ENCODE peak calls at places on chromosomes 16 and 17, in seven cellular contexts. R is mesendoderm, X is PC-9, F is ascending aorta, Q is ovary, M is psoas muscle, O is neural progenitor cell. V is an unnamed sample. For H3K36me3 and H3K27me3, the result is how much of the 10 kb centered on the place peaks cover.

GRCh38 chr17:80942360-80943345 is 49.0 kb upstream of the CHMP6 start:
- DNase-seq in X (no peak), M (peak), F (peak), Q (peak), R (no peak), O (no peak), V (no peak)

GRCh38 chr16:82011199-82011641 is at the start of gene SDR42E1:
- DNase-seq in F (no peak), R (peak), M (no peak), O (no peak), Q (no peak), X (peak), V (no peak)

GRCh38 chr17:35892091-35892637 is 12.0 kb upstream of the CCL5 start:
- DNase-seq in F (no peak), Q (no peak), M (no peak), R (no peak), O (no peak), X (no peak), V (no peak)

GRCh38 chr16:89314357-89314756 is 96.9 kb downstream of the ZNF778 start:
- DNase-seq in F (no peak), R (no peak), M (no peak), X (no peak), O (no peak), Q (no peak), V (no peak)

GRCh38 chr16:50946606-50947005 is 204.5 kb downstream of the SALL1 start:
- DNase-seq in Q (no peak), O (no peak), X (no peak), M (no peak), R (no peak), F (no peak), V (no peak)

GRCh38 chr16:21033707-21034106 is 116.9 kb downstream of the DNAH3 start:
- DNase-seq in F (no peak), R (no peak), X (no peak), M (peak), O (no peak), Q (no peak), V (no peak)

GRCh38 chr17:65797809-65798208 is 236.4 kb upstream of the AXIN2 start:
- DNase-seq in O (peak), Q (no peak), X (no peak), R (peak), F (no peak), M (no peak), V (peak)

GRCh38 chr16:9821331-9821730 is 360.9 kb downstream of the GRIN2A start:
- DNase-seq in R (no peak), F (no peak), O (no peak), M (no peak), X (no peak), Q (no peak), V (no peak)

GRCh38 chr16:84262939-84263338 is 23.1 kb upstream of the KCNG4 start:
- DNase-seq in O (no peak), X (no peak), M (no peak), Q (no peak), F (no peak), R (no peak), V (no peak)

GRCh38 chr17:80187493-80187892 is 17.7 kb downstream of the CARD14 start:
- DNase-seq in R (no peak), M (peak), O (no peak), F (no peak), X (no peak), Q (peak), V (no peak)

GRCh38 chr17:76337413-76337777 is 16.3 kb downstream of the PRPSAP1 start:
- DNase-seq in X (no peak), R (no peak), O (no peak), F (no peak), M (no peak), Q (no peak), V (no peak)

GRCh38 chr17:2837147-2837561 is 40.9 kb downstream of the RAP1GAP2 start:
- DNase-seq in F (no peak), R (no peak), Q (no peak), O (no peak), M (no peak), X (no peak), V (peak)

GRCh38 chr16:4733747-4734062 is 366 bp downstream of the ANKS3 start:
- DNase-seq in R (no peak), F (no peak), X (no peak), M (peak), O (no peak), Q (no peak), V (no peak)

GRCh38 chr17:34242553-34242952 is 12.5 kb upstream of the CCL2 start:
- DNase-seq in M (no peak), F (no peak), O (no peak), Q (no peak), X (no peak), R (no peak), V (no peak)

GRCh38 chr16:69310479-69311114 is 553 bp upstream of the VPS4A start:
- DNase-seq in Q (no peak), M (no peak), R (no peak), O (no peak), F (peak), X (no peak), V (no peak)
- H3K4me3 ChIP-seq in Q (peak), M (peak), R (peak), O (peak), F (peak), X (peak), V (peak)

GRCh38 chr17:49404371-49404770 is 10.3 kb downstream of the PHB1 start:
- DNase-seq in F (no peak), Q (no peak), R (no peak), O (no peak), M (no peak), X (no peak), V (no peak)
- H3K36me3 ChIP-seq in F (half or more), Q (under half), R (under half), O (under half), M (under half), X (under half), V (under half)

DNA sequence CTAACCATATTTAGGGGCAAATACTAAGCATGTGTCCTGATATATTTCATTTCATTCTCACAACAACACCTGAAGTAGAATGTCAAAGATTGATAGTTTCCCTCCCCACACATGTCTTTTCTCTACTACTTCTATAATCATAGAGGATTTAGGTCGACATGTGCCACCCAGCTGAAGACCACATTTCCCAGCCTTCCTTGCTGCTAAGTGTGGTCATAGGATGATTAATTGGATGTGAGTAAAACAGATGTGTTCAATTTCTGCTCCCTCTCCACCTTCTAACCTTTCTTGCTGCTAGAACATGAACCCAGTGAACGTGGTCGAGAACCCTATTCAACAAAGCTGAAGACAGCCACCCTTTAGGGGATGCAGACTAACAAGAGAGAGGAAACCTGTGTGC is 18.8 kb upstream of the HLF start:
- DNase-seq in X (no peak), O (no peak), F (no peak), Q (no peak), M (no peak), R (no peak), V (no peak)
- H3K27me3 ChIP-seq in X (under half), O (under half), F (under half), Q (under half), M (under half), R (under half), V (under half)

DNA sequence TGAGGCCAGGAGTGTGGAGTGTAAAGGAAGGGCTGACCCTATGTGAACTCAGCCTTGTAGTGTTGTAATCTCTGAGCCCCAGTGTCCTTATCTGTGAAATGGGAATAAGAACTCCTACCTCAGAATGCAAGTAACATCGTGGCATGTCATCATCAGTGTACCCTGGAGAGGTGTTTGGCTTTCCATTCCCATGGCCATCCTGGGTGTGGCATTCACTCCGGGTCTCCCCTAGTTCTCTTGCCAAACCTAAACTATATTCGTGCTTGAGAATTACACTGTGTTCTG is 1.9 kb downstream of the NXPH3 start:
- DNase-seq in M (no peak), O (no peak), Q (no peak), X (no peak), R (no peak), F (no peak), V (peak)
- H3K4me3 ChIP-seq in M (peak), O (no peak), Q (peak), X (no peak), R (no peak), F (peak), V (no peak)

V was measured in H7.